ENCODE peak calls at places on chromosomes 2 and 18, in four cellular contexts. S is EL; V is activated CD4-positive, CD25-positive, alpha-beta regulatory T cell treated with anti-CD3 and anti-CD28 coated beads, Interleukin-2, amount 50 U/mL, for 16 hours; G is GM12865. T is an unnamed sample.

GRCh38 chr2:169363570-169364150 is 1.3 kb upstream of the LRP2 start:
- DNase-seq in V (no peak), G (peak), S (peak), T (peak)

GRCh38 chr18:36296591-36297418 is 708 bp upstream of the FHOD3 start:
- DNase-seq in S (peak), V (no peak), G (peak), T (peak)

GRCh38 chr2:45685299-45685698 is 33.8 kb downstream of the PRKCE start:
- DNase-seq in V (no peak), S (no peak), G (no peak), T (no peak)

GRCh38 chr2:60479226-60480088 is 74.0 kb downstream of the BCL11A start:
- DNase-seq in S (no peak), V (no peak), G (no peak), T (no peak)

GRCh38 chr18:9708057-9708881 is at the start of gene RAB31:
- DNase-seq in V (no peak), S (peak), G (peak), T (peak)

GRCh38 chr18:25875574-25875973 is 214.8 kb downstream of the SS18 start:
- DNase-seq in V (no peak), G (no peak), S (peak), T (peak)

GRCh38 chr2:69306897-69307695 is 79.9 kb downstream of the GFPT1 start:
- DNase-seq in G (peak), V (peak), S (peak), T (peak)

GRCh38 chr2:153864022-153864421 is 7.7 kb upstream of the GALNT13 start:
- DNase-seq in V (no peak), S (no peak), G (no peak), T (no peak)

GRCh38 chr2:237341872-237342271 is 72.1 kb downstream of the COL6A3 start:
- DNase-seq in S (no peak), G (no peak), V (no peak), T (no peak)

GRCh38 chr2:152924722-152925121 is 206.3 kb downstream of the ARL6IP6 start:
- DNase-seq in G (no peak), S (no peak), V (no peak), T (no peak)

GRCh38 chr2:101038455-101039255 is 36.6 kb downstream of the RPL31 start:
- DNase-seq in V (no peak), G (peak), S (peak), T (no peak)

GRCh38 chr2:213265679-213266078 is 18.6 kb upstream of the SPAG16 start:
- DNase-seq in V (no peak), G (no peak), S (no peak), T (no peak)

GRCh38 chr2:127254386-127254981 is 34.4 kb upstream of the CYP27C1 start:
- DNase-seq in V (no peak), S (peak), G (no peak), T (no peak)

GRCh38 chr18:11850821-11851155 is 425 bp upstream of the CHMP1B start:
- DNase-seq in V (no peak), G (no peak), S (no peak), T (peak)

GRCh38 chr2:20618468-20618885 is 32.4 kb downstream of the HS1BP3 start:
- DNase-seq in S (no peak), V (no peak), G (no peak), T (no peak)

GRCh38 chr2:218733615-218734021 is 23.0 kb downstream of the TTLL4 start:
- DNase-seq in S (peak), V (no peak), G (peak), T (no peak)

GRCh38 chr2:132477962-132478361 is 61.4 kb downstream of the GPR39 start:
- DNase-seq in V (no peak), S (peak), G (no peak), T (no peak)

GRCh38 chr18:32328379-32328778 is 138.5 kb downstream of the MEP1B start:
- DNase-seq in S (no peak), G (no peak), V (no peak), T (no peak)

GRCh38 chr18:10051877-10052631 is 138.2 kb downstream of the VAPA start:
- DNase-seq in S (peak), G (no peak), V (no peak), T (peak)

GRCh38 chr2:96391153-96391827 is 55.7 kb downstream of the NCAPH start:
- DNase-seq in G (no peak), S (no peak), V (no peak), T (peak)

GRCh38 chr2:100180503-100180902 is 38.1 kb upstream of the AFF3 start:
- DNase-seq in S (no peak), V (no peak), G (no peak), T (no peak)

GRCh38 chr2:167900435-167900834 is 347.0 kb downstream of the STK39 start:
- DNase-seq in G (no peak), S (no peak), V (no peak), T (no peak)

GRCh38 chr2:66581461-66582363 is 146.8 kb downstream of the MEIS1 start:
- DNase-seq in S (peak), V (no peak), G (no peak), T (no peak)

GRCh38 chr2:69677914-69678313 is 34.4 kb upstream of the AAK1 start:
- DNase-seq in S (no peak), G (no peak), V (no peak), T (no peak)

GRCh38 chr2:227536445-227536844 is 62.2 kb upstream of the SCYGR2 start:
- DNase-seq in S (no peak), V (no peak), G (no peak), T (no peak)

GRCh38 chr18:10979411-10979810 is 170.0 kb downstream of the PIEZO2 start:
- DNase-seq in V (no peak), S (no peak), G (no peak), T (no peak)

GRCh38 chr2:1609706-1610485 is 134.4 kb downstream of the PXDN start:
- DNase-seq in V (no peak), S (no peak), G (no peak), T (no peak)

GRCh38 chr2:36329746-36330145 is 25.8 kb upstream of the CRIM1 start:
- DNase-seq in S (peak), V (no peak), G (no peak), T (no peak)

GRCh38 chr2:232324778-232325177 is 53.8 kb upstream of the ALPP start:
- DNase-seq in S (no peak), G (no peak), V (no peak), T (no peak)

GRCh38 chr2:155815851-155816250 is 516.7 kb downstream of the NR4A2 start:
- DNase-seq in G (peak), V (no peak), S (peak), T (peak)

GRCh38 chr18:73087291-73087977 is 219.6 kb upstream of the NETO1 start:
- DNase-seq in S (no peak), V (no peak), G (no peak), T (no peak)

GRCh38 chr18:69725009-69725408 is 222.7 kb downstream of the CD226 start:
- DNase-seq in G (no peak), V (no peak), S (no peak), T (no peak)

GRCh38 chr18:23502516-23503037 is 734 bp upstream of the RMC1 start:
- DNase-seq in S (no peak), V (no peak), G (no peak), T (no peak)

GRCh38 chr2:147904051-147904450 is 59.2 kb downstream of the ACVR2A start:
- DNase-seq in V (no peak), S (no peak), G (no peak), T (no peak)

GRCh38 chr2:1766400-1766799 is 22.1 kb upstream of the PXDN start:
- DNase-seq in G (no peak), V (no peak), S (no peak), T (no peak)

GRCh38 chr18:21513292-21513691 is 87.2 kb downstream of the ESCO1 start:
- DNase-seq in V (no peak), G (no peak), S (no peak), T (no peak)

GRCh38 chr2:211928186-211928585 is 610.4 kb downstream of the ERBB4 start:
- DNase-seq in G (no peak), S (no peak), V (no peak), T (no peak)

T was measured in NCI-H1417.